ENCODE peak calls at places on chromosomes 5 and 9, in eight cellular contexts. G is brain microvascular endothelial cell; R is esophagus muscularis mucosa; K is body of pancreas; H is pancreas; V is spleen; L is PC-3; D is naive thymus-derived CD4-positive, alpha-beta T cell. P is an unnamed sample.

GRCh38 chr9:35658894-35659220 is 765 bp downstream of the CCDC107 start:
- DNase-seq in H (no peak), R (no peak), D (no peak), V (no peak), K (peak), L (peak), G (peak), P (no peak)

GRCh38 chr9:134341306-134341705 is 15.1 kb downstream of the RXRA start:
- DNase-seq in G (no peak), D (no peak), H (peak), R (no peak), V (peak), K (peak), L (no peak), P (peak)

GRCh38 chr9:93087971-93088655 is 7.9 kb upstream of the CARD19 start:
- DNase-seq in R (no peak), G (no peak), H (no peak), V (peak), L (no peak), K (peak), D (no peak), P (no peak)

GRCh38 chr5:150505041-150505511 is 2.9 kb upstream of the NDST1 start:
- DNase-seq in G (no peak), V (no peak), H (no peak), R (no peak), L (no peak), K (no peak), D (no peak), P (no peak)

GRCh38 chr9:16729656-16730055 is 140.8 kb downstream of the BNC2 start:
- DNase-seq in D (no peak), R (no peak), G (no peak), L (no peak), K (no peak), V (no peak), H (no peak), P (no peak)

GRCh38 chr5:78979117-78979742 is 5.9 kb downstream of the ARSB start:
- DNase-seq in G (no peak), V (no peak), R (no peak), K (no peak), L (no peak), D (no peak), H (no peak), P (no peak)

GRCh38 chr9:129002989-129003388 is 25.1 kb downstream of the SH3GLB2 start:
- DNase-seq in R (no peak), V (no peak), L (no peak), K (no peak), H (no peak), D (no peak), G (no peak), P (no peak)

GRCh38 chr5:52579391-52579790 is 208.3 kb upstream of the ITGA1 start:
- DNase-seq in H (no peak), V (no peak), G (no peak), R (no peak), D (no peak), K (no peak), L (peak), P (no peak)

GRCh38 chr5:50672663-50673062 is 6.2 kb downstream of the PARP8 start:
- DNase-seq in V (no peak), K (no peak), L (no peak), D (no peak), R (no peak), H (no peak), G (no peak), P (no peak)

GRCh38 chr9:38687992-38688391 is 31.9 kb downstream of the FAM240B start:
- DNase-seq in R (no peak), H (no peak), G (no peak), V (no peak), K (no peak), D (no peak), L (no peak), P (no peak)

GRCh38 chr9:38690574-38690973 is 29.4 kb downstream of the FAM240B start:
- DNase-seq in V (no peak), D (no peak), K (no peak), G (no peak), H (no peak), L (no peak), R (no peak), P (no peak)

GRCh38 chr9:38689678-38690077 is 30.3 kb downstream of the FAM240B start:
- DNase-seq in R (no peak), K (no peak), H (peak), G (no peak), V (no peak), L (no peak), D (no peak), P (no peak)

GRCh38 chr9:38694676-38695075 is 25.3 kb downstream of the FAM240B start:
- DNase-seq in D (no peak), K (no peak), R (no peak), G (no peak), V (no peak), L (no peak), H (no peak), P (no peak)

GRCh38 chr9:38692707-38693106 is 27.2 kb downstream of the FAM240B start:
- DNase-seq in L (no peak), R (no peak), H (no peak), V (no peak), D (no peak), G (no peak), K (no peak), P (no peak)
- H3K4me3 ChIP-seq in L (no peak), R (no peak), H (no peak), V (no peak), D (no peak), G (no peak), K (no peak), P (no peak)

DNA sequence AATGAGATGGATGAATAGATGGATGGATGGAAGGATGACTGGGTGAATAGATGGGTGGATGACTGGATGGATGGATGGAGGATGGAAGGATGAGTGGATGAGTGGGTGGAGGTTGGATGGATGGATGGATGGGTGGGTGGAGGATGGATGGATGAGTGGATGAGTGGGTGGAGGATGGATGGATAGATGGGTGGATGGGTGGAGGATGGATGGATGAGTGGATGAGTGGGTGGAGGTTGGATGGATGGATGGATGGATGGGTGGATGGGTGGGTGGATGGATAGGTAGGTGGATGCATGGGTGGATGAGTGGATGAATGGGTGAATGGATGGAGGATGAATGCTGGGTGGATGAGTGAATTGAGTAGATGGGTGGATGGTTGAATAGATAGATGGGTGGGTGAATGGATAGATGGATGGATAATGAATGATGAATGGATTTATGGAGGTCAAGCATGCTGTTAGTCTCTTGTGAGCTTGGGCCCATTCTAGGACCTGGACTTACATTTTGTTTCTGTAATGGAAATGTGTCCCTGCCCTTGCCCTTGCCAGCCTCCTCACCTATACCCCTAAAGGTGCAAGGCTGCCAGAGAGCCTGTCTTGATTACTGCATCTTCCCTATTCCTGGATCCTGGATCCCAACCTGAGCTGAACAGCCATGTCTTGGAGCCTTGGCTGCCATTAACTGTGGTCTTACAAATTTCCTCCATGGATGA is 159.7 kb upstream of the NFIL3 start:
- DNase-seq in V (no peak), K (no peak), L (no peak), D (no peak), H (no peak), G (no peak), R (peak), P (no peak)
- H3K27ac ChIP-seq in V (no peak), K (no peak), L (no peak), D (no peak), H (no peak), G (no peak), R (no peak), P (no peak)

GRCh38 chr5:137695651-137696428 is 40.0 kb downstream of the KLHL3 start:
- DNase-seq in H (no peak), L (no peak), K (no peak), V (no peak), D (peak), R (no peak), G (no peak), P (peak)

GRCh38 chr5:137696481-137696880 is 39.4 kb downstream of the KLHL3 start:
- DNase-seq in V (no peak), K (no peak), R (no peak), H (no peak), G (peak), L (peak), D (no peak), P (no peak)

GRCh38 chr5:137689306-137689705 is 46.6 kb downstream of the KLHL3 start:
- DNase-seq in R (no peak), G (no peak), K (no peak), V (no peak), H (no peak), L (no peak), D (no peak), P (no peak)

GRCh38 chr5:137693307-137693950 is 42.5 kb downstream of the KLHL3 start:
- DNase-seq in H (no peak), D (no peak), G (no peak), R (no peak), V (no peak), L (no peak), K (no peak), P (no peak)

GRCh38 chr5:137693951-137694721 is 41.8 kb downstream of the KLHL3 start:
- DNase-seq in H (no peak), R (no peak), V (no peak), G (no peak), L (no peak), K (no peak), D (no peak), P (no peak)
- H3K4me3 ChIP-seq in H (no peak), R (no peak), V (no peak), G (no peak), L (no peak), K (no peak), D (no peak), P (no peak)

DNA sequence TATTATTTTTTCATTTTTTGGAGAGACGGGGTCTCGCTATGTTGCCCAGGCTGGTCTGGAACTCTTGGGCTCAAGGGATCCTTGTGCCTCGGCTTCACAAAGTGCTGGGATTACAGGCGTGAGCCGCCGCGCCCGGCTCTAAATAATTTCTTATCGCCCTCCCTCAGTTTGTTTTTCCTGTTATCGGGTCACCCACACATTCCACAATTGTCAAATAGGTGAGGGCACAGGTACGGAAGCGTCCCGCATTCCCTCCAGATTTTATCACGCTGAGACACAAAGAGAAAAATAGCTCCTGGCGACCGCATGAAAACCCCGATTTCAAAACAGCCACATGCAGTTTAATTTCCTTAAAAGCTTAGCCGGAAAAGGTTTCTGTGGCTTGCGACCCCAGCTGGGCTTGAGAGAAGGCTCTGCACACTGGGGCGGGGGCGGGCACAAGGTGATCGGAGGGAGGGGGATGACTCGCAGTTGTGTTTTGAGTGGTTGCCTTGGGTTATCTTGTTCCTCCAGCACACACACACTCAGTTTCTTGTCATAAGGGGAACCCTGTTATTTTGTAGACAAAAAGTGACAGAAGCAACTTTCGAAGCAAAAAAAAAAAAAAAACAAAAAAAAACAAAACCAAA is 720 bp upstream of the IQGAP2 start:
- DNase-seq in G (no peak), D (peak), V (peak), R (no peak), H (peak), K (peak), L (no peak), P (peak)
- H3K27ac ChIP-seq in G (no peak), D (peak), V (peak), R (peak), H (peak), K (peak), L (no peak), P (no peak)

DNA sequence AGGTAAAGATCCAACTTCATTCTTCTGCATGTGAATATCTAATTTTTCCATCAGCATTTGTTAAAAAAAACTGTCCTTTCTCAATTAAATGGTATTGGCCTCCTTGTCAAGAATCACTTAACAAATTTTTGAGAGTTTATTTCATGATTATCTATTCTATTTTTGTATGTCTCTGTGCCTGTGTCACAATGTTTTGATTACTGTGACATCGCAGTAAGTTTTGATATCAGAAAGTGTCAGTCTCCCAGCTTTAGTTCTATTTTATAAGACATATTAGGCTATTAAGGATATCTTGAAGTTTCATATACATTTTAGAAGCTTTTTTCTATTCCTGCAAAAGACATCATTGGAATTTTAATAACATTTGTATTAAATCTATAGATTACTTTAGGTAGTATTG is 33.6 kb downstream of the GABRA6 start:
- DNase-seq in L (no peak), R (no peak), D (no peak), H (no peak), G (no peak), K (no peak), V (no peak), P (no peak)
- H3K4me3 ChIP-seq in L (no peak), R (no peak), D (no peak), H (no peak), G (no peak), K (no peak), V (no peak), P (no peak)

DNA sequence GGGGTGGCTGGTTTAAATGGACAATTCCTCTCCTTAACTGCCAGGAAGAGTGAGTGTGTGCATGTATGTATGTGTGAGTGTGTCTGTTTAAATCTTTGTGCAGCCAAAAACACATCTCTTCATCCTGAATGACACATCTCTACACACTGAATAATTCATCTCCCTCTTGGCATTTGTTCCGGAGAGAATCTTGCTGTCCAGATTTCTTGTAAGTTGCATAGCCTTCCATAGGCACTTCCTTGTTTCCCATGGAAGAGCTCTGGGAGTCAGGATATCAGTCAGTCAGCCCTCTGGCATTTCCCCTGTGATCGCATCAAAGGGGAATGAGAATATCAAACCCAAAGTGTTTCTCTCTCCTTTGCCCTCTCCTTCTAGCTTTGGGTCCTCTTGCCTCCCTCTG is 74.7 kb downstream of the WWC1 start:
- DNase-seq in L (peak), D (no peak), R (no peak), V (no peak), K (no peak), G (peak), H (no peak), P (no peak)
- H3K27ac ChIP-seq in L (peak), D (no peak), R (no peak), V (no peak), K (peak), G (no peak), H (no peak), P (no peak)

GRCh38 chr5:141493500-141494422 is 4.9 kb downstream of the PCDHGC5 start:
- DNase-seq in H (no peak), R (no peak), V (no peak), L (no peak), K (no peak), G (peak), D (no peak), P (no peak)

GRCh38 chr5:141492168-141492885 is 3.4 kb downstream of the PCDHGC5 start:
- DNase-seq in R (no peak), H (no peak), D (no peak), G (no peak), V (peak), L (no peak), K (no peak), P (no peak)

GRCh38 chr5:141496038-141496437 is 7.2 kb downstream of the PCDHGC5 start:
- DNase-seq in G (peak), K (no peak), L (no peak), H (no peak), D (no peak), R (no peak), V (no peak), P (no peak)

GRCh38 chr5:141495456-141495811 is 6.6 kb downstream of the PCDHGC5 start:
- DNase-seq in D (no peak), R (no peak), G (no peak), H (no peak), V (no peak), K (no peak), L (no peak), P (no peak)

GRCh38 chr5:141494761-141495455 is 6.0 kb downstream of the PCDHGC5 start:
- DNase-seq in L (no peak), V (no peak), R (no peak), H (no peak), G (no peak), K (no peak), D (no peak), P (no peak)
- H3K4me3 ChIP-seq in L (no peak), V (no peak), R (no peak), H (no peak), G (peak), K (no peak), D (no peak), P (no peak)

P was measured in heart right ventricle.